ENCODE peak calls at places on chromosome 19, in nine cellular contexts. Y is aorta; V is IMR-90; Q is neuronal stem cell; X is cardiac muscle cell; G is CD4-positive, alpha-beta memory T cell; H is kidney; W is neural progenitor cell; S is mesendoderm. R is an unnamed sample.

GRCh38 chr19:4831351-4832340 is at the start of gene TICAM1:
- DNase-seq in G (peak; percentile 80), Q (no peak), X (peak; percentile 32), S (no peak), H (peak; percentile 93), W (no peak), V (peak; percentile 65), Y (peak; percentile 89), R (peak; percentile 87)

GRCh38 chr19:1959928-1960589 is 19.1 kb downstream of the CSNK1G2 start:
- DNase-seq in G (no peak), H (peak; percentile 72), W (no peak), X (no peak), V (no peak), S (no peak), Y (no peak), Q (no peak), R (no peak)

GRCh38 chr19:54674021-54674617 is 11.3 kb downstream of the LILRB4 start:
- DNase-seq in Y (no peak), H (no peak), G (no peak), X (no peak), V (no peak), S (peak; percentile 31), W (peak; percentile 55), Q (no peak), R (no peak)

GRCh38 chr19:33453207-33453736 is 68.3 kb downstream of the PEPD start:
- DNase-seq in Y (no peak), V (no peak), G (no peak), S (no peak), H (no peak), Q (no peak), W (no peak), X (no peak), R (no peak)

GRCh38 chr19:6125571-6125989 is 9.9 kb upstream of the ACSBG2 start:
- DNase-seq in V (peak; percentile 77), W (peak; percentile 73), G (peak; percentile 69), H (no peak), Q (no peak), X (peak; percentile 51), S (peak; percentile 88), Y (peak; percentile 60), R (peak; percentile 69)

GRCh38 chr19:41431426-41432386 is 4.5 kb upstream of the B3GNT8 start:
- DNase-seq in S (peak; percentile 48), H (no peak), W (no peak), Y (no peak), V (peak; percentile 31), X (peak; percentile 96), G (no peak), Q (no peak), R (no peak)

GRCh38 chr19:6041071-6041470 is 63.1 kb upstream of the RANBP3 start:
- DNase-seq in Y (no peak), X (no peak), S (no peak), Q (no peak), G (no peak), H (peak; percentile 22), V (no peak), W (no peak), R (no peak)

GRCh38 chr19:5136060-5136855 is 167.3 kb downstream of the KDM4B start:
- DNase-seq in Y (no peak), X (no peak), H (no peak), Q (no peak), V (no peak), W (no peak), S (no peak), G (no peak), R (no peak)

GRCh38 chr19:35119578-35119977 is 4.0 kb downstream of the FXYD3 start:
- DNase-seq in V (no peak), Q (no peak), X (no peak), G (no peak), W (no peak), Y (no peak), H (no peak), S (no peak), R (no peak)

GRCh38 chr19:37691881-37692504 is 27.6 kb downstream of the ZNF607 start:
- DNase-seq in X (peak; percentile 93), G (peak; percentile 70), Q (peak; percentile 70), V (peak; percentile 80), S (peak; percentile 88), Y (peak; percentile 91), H (peak; percentile 94), W (peak; percentile 91), R (peak; percentile 82)

GRCh38 chr19:40716031-40716654 is 543 bp downstream of the COQ8B start:
- DNase-seq in Y (no peak), X (no peak), V (peak; percentile 95), Q (no peak), G (peak; percentile 18), W (no peak), H (no peak), S (no peak), R (no peak)

GRCh38 chr19:39370735-39371134 is 20.2 kb downstream of the PAF1 start:
- DNase-seq in H (no peak), S (no peak), V (no peak), G (no peak), X (no peak), Y (no peak), W (no peak), Q (no peak), R (no peak)

GRCh38 chr19:21603431-21604153 is 98.2 kb downstream of the ZNF429 start:
- DNase-seq in S (peak; percentile 57), H (no peak), V (no peak), X (peak; percentile 15), W (no peak), G (no peak), Y (no peak), Q (no peak), R (no peak)

GRCh38 chr19:38277969-38278680 is 13.8 kb downstream of the SPINT2 start:
- DNase-seq in X (peak; percentile 86), H (peak; percentile 93), Q (no peak), Y (peak; percentile 88), W (no peak), S (peak; percentile 63), V (peak; percentile 35), G (no peak), R (no peak)

GRCh38 chr19:18202759-18203407 is 959 bp downstream of the RAB3A start:
- DNase-seq in W (peak; percentile 48), S (no peak), H (peak; percentile 86), G (no peak), V (no peak), X (peak; percentile 42), Y (peak; percentile 65), Q (no peak), R (peak; percentile 55)

GRCh38 chr19:6723738-6724137 is 3.3 kb upstream of the C3 start:
- DNase-seq in W (no peak), H (peak; percentile 46), G (no peak), S (no peak), X (no peak), V (no peak), Y (peak; percentile 56), Q (no peak), R (no peak)

GRCh38 chr19:10269333-10270179 is 1.4 kb upstream of the ICAM1 start:
- DNase-seq in H (peak; percentile 94), X (peak; percentile 86), V (peak; percentile 65), W (peak; percentile 87), Y (peak; percentile 92), S (peak; percentile 77), Q (peak; percentile 69), G (peak; percentile 86), R (peak; percentile 92)
- H3K4me3 ChIP-seq in H (peak overlapping the region; percentile 61), X (peak overlapping the region; percentile 25), V (no peak overlapping the region), W (peak overlapping the region; percentile 34), Y (no peak overlapping the region), S (no peak overlapping the region), Q (no peak overlapping the region), G (peak overlapping the region; percentile 47), R (peak overlapping the region; percentile 37)

GRCh38 chr19:29487432-29487831 is 38.4 kb upstream of the VSTM2B start:
- DNase-seq in X (no peak), Y (peak; percentile 20), S (no peak), G (no peak), W (no peak), H (no peak), V (no peak), Q (no peak), R (no peak)
- H3K27ac ChIP-seq in X (no peak overlapping the region), Y (no peak overlapping the region), S (no peak overlapping the region), G (no peak overlapping the region), W (no peak overlapping the region), H (no peak overlapping the region), V (no peak overlapping the region), Q (no peak overlapping the region), R (no peak overlapping the region)

DNA sequence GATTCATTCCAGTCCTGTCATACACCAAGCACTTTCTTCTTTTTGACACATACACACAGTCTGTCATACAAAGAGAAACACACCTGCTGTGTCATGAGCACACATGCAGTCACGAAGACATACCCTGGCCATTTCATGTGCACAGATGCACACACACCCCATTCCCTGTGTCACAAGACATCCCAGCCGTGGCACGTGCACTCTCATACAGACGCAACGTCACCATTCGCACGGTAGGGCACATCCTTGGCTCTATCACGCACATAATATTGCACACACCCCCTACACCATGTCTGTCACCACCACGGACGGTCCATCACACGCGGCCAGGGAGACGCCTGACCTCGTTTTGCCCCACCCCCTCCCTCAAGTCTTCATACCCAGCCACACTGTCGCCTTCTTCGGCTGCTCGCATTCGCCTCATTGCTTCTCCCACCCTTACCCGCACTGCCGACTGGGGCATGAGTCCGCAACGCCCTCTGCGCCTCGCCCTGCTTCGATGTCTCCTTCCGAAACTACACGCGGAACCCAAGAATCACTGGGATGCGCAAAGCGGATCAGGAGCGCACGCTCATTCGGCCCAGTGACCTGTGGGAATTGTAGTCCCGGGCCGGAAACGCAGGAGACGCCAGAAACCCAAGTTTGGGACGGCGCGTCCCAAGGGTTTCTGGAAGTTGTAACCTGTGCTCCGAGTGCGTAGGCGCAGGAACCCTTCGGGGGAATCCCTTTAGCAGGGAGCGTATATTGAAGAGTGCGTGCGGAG is 6.8 kb upstream of the ZNF283 start:
- DNase-seq in Q (no peak), V (peak; percentile 42), X (no peak), Y (peak; percentile 69), H (peak; percentile 77), W (no peak), S (no peak), G (no peak), R (peak; percentile 41)
- H3K4me3 ChIP-seq in Q (no peak overlapping the region), V (peak overlapping the region; percentile 49), X (no peak overlapping the region), Y (no peak overlapping the region), H (peak overlapping the region; percentile 68), W (no peak overlapping the region), S (no peak overlapping the region), G (no peak overlapping the region), R (peak overlapping the region; percentile 24)

GRCh38 chr19:49700563-49700962 is 9.6 kb downstream of the CPT1C start:
- DNase-seq in G (no peak), S (no peak), W (no peak), V (no peak), Q (no peak), H (no peak), X (no peak), Y (no peak), R (no peak)

GRCh38 chr19:49701271-49701786 is 10.4 kb downstream of the CPT1C start:
- DNase-seq in Y (no peak), Q (no peak), X (no peak), H (no peak), W (no peak), S (no peak), V (no peak), G (no peak), R (no peak)

GRCh38 chr19:49705919-49706318 is 15.0 kb downstream of the CPT1C start:
- DNase-seq in W (no peak), G (no peak), H (no peak), Y (no peak), Q (no peak), X (no peak), S (no peak), V (no peak), R (no peak)

GRCh38 chr19:49710372-49710951 is 19.5 kb downstream of the CPT1C start:
- DNase-seq in S (no peak), W (no peak), Y (no peak), H (no peak), X (no peak), Q (no peak), V (peak; percentile 84), G (no peak), R (no peak)

GRCh38 chr19:49704888-49705642 is 14.1 kb downstream of the CPT1C start:
- DNase-seq in G (no peak), S (no peak), X (no peak), W (no peak), Y (no peak), Q (no peak), H (no peak), V (no peak), R (no peak)
- H3K27ac ChIP-seq in G (no peak overlapping the region), S (no peak overlapping the region), X (no peak overlapping the region), W (no peak overlapping the region), Y (no peak overlapping the region), Q (no peak overlapping the region), H (no peak overlapping the region), V (no peak overlapping the region), R (no peak overlapping the region)

R was measured in colonic mucosa.